ENCODE peak calls at places on chromosomes 16 and 17, in nine cellular contexts. One of them, this sample, is unnamed.

GRCh38 chr16:69106491-69107291 is 1.2 kb downstream of the HAS3 start:
- DNase-seq in activated naive CD8-positive, alpha-beta T cell treated with anti-CD3 and anti-CD28 coated beads, Interleukin-2, amount 50 U/mL, for 24 hours: peak
- DNase-seq in NCI-H1092 treated with DMSO at 0.1 percent for 48 hours: no peak
- DNase-seq in GM13976: peak
- DNase-seq in AG08396: peak
- DNase-seq in ecto neural progenitor cell: peak
- DNase-seq in HEK293T: no peak
- DNase-seq in amniotic stem cell: no peak
- DNase-seq in GF-D8: no peak
- DNase-seq in this sample: no peak

GRCh38 chr16:30786115-30786935 is 680 bp downstream of the ZNF629 start:
- DNase-seq in HEK293T: peak
- DNase-seq in GF-D8: no peak
- DNase-seq in ecto neural progenitor cell: peak
- DNase-seq in GM13976: no peak
- DNase-seq in amniotic stem cell: no peak
- DNase-seq in NCI-H1092 treated with DMSO at 0.1 percent for 48 hours: no peak
- DNase-seq in AG08396: peak
- DNase-seq in activated naive CD8-positive, alpha-beta T cell treated with anti-CD3 and anti-CD28 coated beads, Interleukin-2, amount 50 U/mL, for 24 hours: peak
- DNase-seq in this sample: no peak

GRCh38 chr16:1884155-1884760 is 12.3 kb upstream of the MEIOB start:
- DNase-seq in NCI-H1092 treated with DMSO at 0.1 percent for 48 hours: no peak
- DNase-seq in amniotic stem cell: no peak
- DNase-seq in activated naive CD8-positive, alpha-beta T cell treated with anti-CD3 and anti-CD28 coated beads, Interleukin-2, amount 50 U/mL, for 24 hours: no peak
- DNase-seq in GM13976: no peak
- DNase-seq in GF-D8: peak
- DNase-seq in HEK293T: peak
- DNase-seq in ecto neural progenitor cell: no peak
- DNase-seq in AG08396: no peak
- DNase-seq in this sample: no peak

GRCh38 chr16:2687531-2688308 is 5.4 kb downstream of the KCTD5 start:
- DNase-seq in HEK293T: no peak
- DNase-seq in GF-D8: no peak
- DNase-seq in AG08396: no peak
- DNase-seq in amniotic stem cell: no peak
- DNase-seq in ecto neural progenitor cell: no peak
- DNase-seq in NCI-H1092 treated with DMSO at 0.1 percent for 48 hours: no peak
- DNase-seq in GM13976: no peak
- DNase-seq in activated naive CD8-positive, alpha-beta T cell treated with anti-CD3 and anti-CD28 coated beads, Interleukin-2, amount 50 U/mL, for 24 hours: no peak
- DNase-seq in this sample: no peak

GRCh38 chr17:31754239-31754945 is 104.7 kb downstream of the COPRS start:
- DNase-seq in ecto neural progenitor cell: no peak
- DNase-seq in AG08396: peak
- DNase-seq in amniotic stem cell: no peak
- DNase-seq in GM13976: no peak
- DNase-seq in GF-D8: no peak
- DNase-seq in activated naive CD8-positive, alpha-beta T cell treated with anti-CD3 and anti-CD28 coated beads, Interleukin-2, amount 50 U/mL, for 24 hours: no peak
- DNase-seq in NCI-H1092 treated with DMSO at 0.1 percent for 48 hours: no peak
- DNase-seq in HEK293T: no peak
- DNase-seq in this sample: peak

GRCh38 chr17:31604936-31605335 is 213.5 kb downstream of the RAB11FIP4 start:
- DNase-seq in AG08396: no peak
- DNase-seq in HEK293T: no peak
- DNase-seq in NCI-H1092 treated with DMSO at 0.1 percent for 48 hours: no peak
- DNase-seq in amniotic stem cell: no peak
- DNase-seq in GF-D8: no peak
- DNase-seq in activated naive CD8-positive, alpha-beta T cell treated with anti-CD3 and anti-CD28 coated beads, Interleukin-2, amount 50 U/mL, for 24 hours: no peak
- DNase-seq in ecto neural progenitor cell: no peak
- DNase-seq in GM13976: no peak
- DNase-seq in this sample: no peak

GRCh38 chr16:77838597-77839255 is 50.4 kb downstream of the VAT1L start:
- DNase-seq in GF-D8: no peak
- DNase-seq in HEK293T: no peak
- DNase-seq in GM13976: no peak
- DNase-seq in NCI-H1092 treated with DMSO at 0.1 percent for 48 hours: no peak
- DNase-seq in AG08396: no peak
- DNase-seq in ecto neural progenitor cell: no peak
- DNase-seq in activated naive CD8-positive, alpha-beta T cell treated with anti-CD3 and anti-CD28 coated beads, Interleukin-2, amount 50 U/mL, for 24 hours: no peak
- DNase-seq in amniotic stem cell: no peak
- DNase-seq in this sample: no peak

GRCh38 chr17:9187828-9188227 is 166.5 kb downstream of the NTN1 start:
- DNase-seq in AG08396: no peak
- DNase-seq in NCI-H1092 treated with DMSO at 0.1 percent for 48 hours: no peak
- DNase-seq in activated naive CD8-positive, alpha-beta T cell treated with anti-CD3 and anti-CD28 coated beads, Interleukin-2, amount 50 U/mL, for 24 hours: no peak
- DNase-seq in GF-D8: no peak
- DNase-seq in ecto neural progenitor cell: no peak
- DNase-seq in HEK293T: no peak
- DNase-seq in amniotic stem cell: no peak
- DNase-seq in GM13976: no peak
- DNase-seq in this sample: no peak

GRCh38 chr17:75090871-75091854 is 3.4 kb downstream of the SLC16A5 start:
- DNase-seq in NCI-H1092 treated with DMSO at 0.1 percent for 48 hours: no peak
- DNase-seq in HEK293T: no peak
- DNase-seq in AG08396: no peak
- DNase-seq in GF-D8: no peak
- DNase-seq in GM13976: no peak
- DNase-seq in activated naive CD8-positive, alpha-beta T cell treated with anti-CD3 and anti-CD28 coated beads, Interleukin-2, amount 50 U/mL, for 24 hours: no peak
- DNase-seq in ecto neural progenitor cell: peak
- DNase-seq in amniotic stem cell: no peak
- DNase-seq in this sample: no peak

GRCh38 chr16:24800586-24800985 is 45.2 kb upstream of the SLC5A11 start:
- DNase-seq in NCI-H1092 treated with DMSO at 0.1 percent for 48 hours: no peak
- DNase-seq in GF-D8: no peak
- DNase-seq in ecto neural progenitor cell: no peak
- DNase-seq in amniotic stem cell: no peak
- DNase-seq in AG08396: peak
- DNase-seq in activated naive CD8-positive, alpha-beta T cell treated with anti-CD3 and anti-CD28 coated beads, Interleukin-2, amount 50 U/mL, for 24 hours: no peak
- DNase-seq in HEK293T: peak
- DNase-seq in GM13976: no peak
- DNase-seq in this sample: no peak

GRCh38 chr16:11024333-11025053 is 80.1 kb downstream of the CLEC16A start:
- DNase-seq in GM13976: peak
- DNase-seq in GF-D8: no peak
- DNase-seq in NCI-H1092 treated with DMSO at 0.1 percent for 48 hours: no peak
- DNase-seq in ecto neural progenitor cell: no peak
- DNase-seq in amniotic stem cell: no peak
- DNase-seq in AG08396: no peak
- DNase-seq in HEK293T: no peak
- DNase-seq in activated naive CD8-positive, alpha-beta T cell treated with anti-CD3 and anti-CD28 coated beads, Interleukin-2, amount 50 U/mL, for 24 hours: peak
- DNase-seq in this sample: no peak

GRCh38 chr17:45293413-45294211 is 23.2 kb downstream of the MAP3K14 start:
- DNase-seq in ecto neural progenitor cell: no peak
- DNase-seq in GM13976: peak
- DNase-seq in HEK293T: no peak
- DNase-seq in GF-D8: no peak
- DNase-seq in AG08396: peak
- DNase-seq in NCI-H1092 treated with DMSO at 0.1 percent for 48 hours: no peak
- DNase-seq in activated naive CD8-positive, alpha-beta T cell treated with anti-CD3 and anti-CD28 coated beads, Interleukin-2, amount 50 U/mL, for 24 hours: no peak
- DNase-seq in amniotic stem cell: peak
- DNase-seq in this sample: peak

GRCh38 chr17:19718041-19718612 is 1.7 kb upstream of the SLC47A2 start:
- DNase-seq in HEK293T: no peak
- DNase-seq in GF-D8: no peak
- DNase-seq in ecto neural progenitor cell: peak
- DNase-seq in GM13976: no peak
- DNase-seq in AG08396: no peak
- DNase-seq in NCI-H1092 treated with DMSO at 0.1 percent for 48 hours: no peak
- DNase-seq in amniotic stem cell: no peak
- DNase-seq in activated naive CD8-positive, alpha-beta T cell treated with anti-CD3 and anti-CD28 coated beads, Interleukin-2, amount 50 U/mL, for 24 hours: no peak
- DNase-seq in this sample: no peak

GRCh38 chr17:71304498-71305158 is 816.2 kb upstream of the SOX9 start:
- DNase-seq in activated naive CD8-positive, alpha-beta T cell treated with anti-CD3 and anti-CD28 coated beads, Interleukin-2, amount 50 U/mL, for 24 hours: no peak
- DNase-seq in AG08396: no peak
- DNase-seq in ecto neural progenitor cell: no peak
- DNase-seq in GF-D8: no peak
- DNase-seq in GM13976: no peak
- DNase-seq in HEK293T: no peak
- DNase-seq in amniotic stem cell: no peak
- DNase-seq in NCI-H1092 treated with DMSO at 0.1 percent for 48 hours: no peak
- DNase-seq in this sample: no peak

GRCh38 chr17:79789943-79790804 is 6.7 kb downstream of the CBX8 start:
- DNase-seq in activated naive CD8-positive, alpha-beta T cell treated with anti-CD3 and anti-CD28 coated beads, Interleukin-2, amount 50 U/mL, for 24 hours: peak
- DNase-seq in ecto neural progenitor cell: peak
- DNase-seq in GM13976: peak
- DNase-seq in NCI-H1092 treated with DMSO at 0.1 percent for 48 hours: peak
- DNase-seq in GF-D8: no peak
- DNase-seq in AG08396: peak
- DNase-seq in amniotic stem cell: peak
- DNase-seq in HEK293T: peak
- DNase-seq in this sample: no peak

GRCh38 chr16:48949636-48950035 is 332.0 kb downstream of the CBLN1 start:
- DNase-seq in GM13976: no peak
- DNase-seq in GF-D8: no peak
- DNase-seq in amniotic stem cell: no peak
- DNase-seq in AG08396: no peak
- DNase-seq in activated naive CD8-positive, alpha-beta T cell treated with anti-CD3 and anti-CD28 coated beads, Interleukin-2, amount 50 U/mL, for 24 hours: no peak
- DNase-seq in HEK293T: no peak
- DNase-seq in ecto neural progenitor cell: no peak
- DNase-seq in NCI-H1092 treated with DMSO at 0.1 percent for 48 hours: no peak
- DNase-seq in this sample: no peak

GRCh38 chr16:19304670-19305240 is 19.2 kb downstream of the CLEC19A start:
- DNase-seq in AG08396: no peak
- DNase-seq in GM13976: no peak
- DNase-seq in HEK293T: no peak
- DNase-seq in activated naive CD8-positive, alpha-beta T cell treated with anti-CD3 and anti-CD28 coated beads, Interleukin-2, amount 50 U/mL, for 24 hours: no peak
- DNase-seq in amniotic stem cell: no peak
- DNase-seq in ecto neural progenitor cell: no peak
- DNase-seq in GF-D8: no peak
- DNase-seq in NCI-H1092 treated with DMSO at 0.1 percent for 48 hours: no peak
- DNase-seq in this sample: no peak

GRCh38 chr17:57506253-57506911 is 238.7 kb downstream of the CCDC182 start:
- DNase-seq in ecto neural progenitor cell: no peak
- DNase-seq in HEK293T: no peak
- DNase-seq in GM13976: no peak
- DNase-seq in AG08396: no peak
- DNase-seq in GF-D8: no peak
- DNase-seq in activated naive CD8-positive, alpha-beta T cell treated with anti-CD3 and anti-CD28 coated beads, Interleukin-2, amount 50 U/mL, for 24 hours: no peak
- DNase-seq in amniotic stem cell: no peak
- DNase-seq in NCI-H1092 treated with DMSO at 0.1 percent for 48 hours: peak
- DNase-seq in this sample: no peak

GRCh38 chr17:6660765-6661463 is 9.4 kb downstream of the C17orf100 start:
- DNase-seq in AG08396: no peak
- DNase-seq in GF-D8: peak
- DNase-seq in NCI-H1092 treated with DMSO at 0.1 percent for 48 hours: no peak
- DNase-seq in activated naive CD8-positive, alpha-beta T cell treated with anti-CD3 and anti-CD28 coated beads, Interleukin-2, amount 50 U/mL, for 24 hours: no peak
- DNase-seq in ecto neural progenitor cell: no peak
- DNase-seq in amniotic stem cell: no peak
- DNase-seq in GM13976: peak
- DNase-seq in HEK293T: no peak
- DNase-seq in this sample: no peak

GRCh38 chr16:88740727-88741055 is 34.4 kb downstream of the CTU2 start:
- DNase-seq in GM13976: no peak
- DNase-seq in activated naive CD8-positive, alpha-beta T cell treated with anti-CD3 and anti-CD28 coated beads, Interleukin-2, amount 50 U/mL, for 24 hours: no peak
- DNase-seq in AG08396: no peak
- DNase-seq in NCI-H1092 treated with DMSO at 0.1 percent for 48 hours: no peak
- DNase-seq in GF-D8: no peak
- DNase-seq in ecto neural progenitor cell: no peak
- DNase-seq in amniotic stem cell: no peak
- DNase-seq in HEK293T: no peak
- DNase-seq in this sample: no peak

GRCh38 chr17:27463235-27463677 is 7.0 kb downstream of the KSR1 start:
- DNase-seq in amniotic stem cell: no peak
- DNase-seq in activated naive CD8-positive, alpha-beta T cell treated with anti-CD3 and anti-CD28 coated beads, Interleukin-2, amount 50 U/mL, for 24 hours: no peak
- DNase-seq in ecto neural progenitor cell: no peak
- DNase-seq in AG08396: no peak
- DNase-seq in HEK293T: no peak
- DNase-seq in GF-D8: no peak
- DNase-seq in NCI-H1092 treated with DMSO at 0.1 percent for 48 hours: no peak
- DNase-seq in GM13976: no peak
- DNase-seq in this sample: no peak

GRCh38 chr17:3502466-3502865 is 26.7 kb downstream of the ASPA start:
- DNase-seq in HEK293T: no peak
- DNase-seq in AG08396: no peak
- DNase-seq in activated naive CD8-positive, alpha-beta T cell treated with anti-CD3 and anti-CD28 coated beads, Interleukin-2, amount 50 U/mL, for 24 hours: no peak
- DNase-seq in GF-D8: no peak
- DNase-seq in NCI-H1092 treated with DMSO at 0.1 percent for 48 hours: no peak
- DNase-seq in GM13976: no peak
- DNase-seq in ecto neural progenitor cell: no peak
- DNase-seq in amniotic stem cell: no peak
- DNase-seq in this sample: no peak

GRCh38 chr16:88345943-88346560 is 36.7 kb upstream of the ZNF469 start:
- DNase-seq in AG08396: no peak
- DNase-seq in GF-D8: no peak
- DNase-seq in GM13976: no peak
- DNase-seq in amniotic stem cell: no peak
- DNase-seq in HEK293T: no peak
- DNase-seq in ecto neural progenitor cell: no peak
- DNase-seq in activated naive CD8-positive, alpha-beta T cell treated with anti-CD3 and anti-CD28 coated beads, Interleukin-2, amount 50 U/mL, for 24 hours: no peak
- DNase-seq in NCI-H1092 treated with DMSO at 0.1 percent for 48 hours: no peak
- DNase-seq in this sample: no peak

GRCh38 chr16:86432048-86432447 is 78.3 kb upstream of the FOXF1 start:
- DNase-seq in HEK293T: no peak
- DNase-seq in GF-D8: no peak
- DNase-seq in GM13976: no peak
- DNase-seq in activated naive CD8-positive, alpha-beta T cell treated with anti-CD3 and anti-CD28 coated beads, Interleukin-2, amount 50 U/mL, for 24 hours: no peak
- DNase-seq in NCI-H1092 treated with DMSO at 0.1 percent for 48 hours: no peak
- DNase-seq in amniotic stem cell: no peak
- DNase-seq in AG08396: no peak
- DNase-seq in ecto neural progenitor cell: no peak
- DNase-seq in this sample: no peak

GRCh38 chr17:57349533-57350227 is 93.4 kb downstream of the MSI2 start:
- DNase-seq in amniotic stem cell: no peak
- DNase-seq in NCI-H1092 treated with DMSO at 0.1 percent for 48 hours: no peak
- DNase-seq in GF-D8: no peak
- DNase-seq in AG08396: no peak
- DNase-seq in GM13976: no peak
- DNase-seq in ecto neural progenitor cell: no peak
- DNase-seq in HEK293T: no peak
- DNase-seq in activated naive CD8-positive, alpha-beta T cell treated with anti-CD3 and anti-CD28 coated beads, Interleukin-2, amount 50 U/mL, for 24 hours: no peak
- DNase-seq in this sample: no peak

GRCh38 chr16:82396509-82396908 is 226.5 kb upstream of the MPHOSPH6 start:
- DNase-seq in HEK293T: no peak
- DNase-seq in GF-D8: no peak
- DNase-seq in NCI-H1092 treated with DMSO at 0.1 percent for 48 hours: no peak
- DNase-seq in amniotic stem cell: no peak
- DNase-seq in ecto neural progenitor cell: no peak
- DNase-seq in AG08396: no peak
- DNase-seq in GM13976: no peak
- DNase-seq in activated naive CD8-positive, alpha-beta T cell treated with anti-CD3 and anti-CD28 coated beads, Interleukin-2, amount 50 U/mL, for 24 hours: no peak
- DNase-seq in this sample: no peak

GRCh38 chr17:78341559-78342437 is 18.1 kb downstream of the SOCS3 start:
- DNase-seq in amniotic stem cell: peak
- DNase-seq in GF-D8: no peak
- DNase-seq in GM13976: peak
- DNase-seq in activated naive CD8-positive, alpha-beta T cell treated with anti-CD3 and anti-CD28 coated beads, Interleukin-2, amount 50 U/mL, for 24 hours: no peak
- DNase-seq in NCI-H1092 treated with DMSO at 0.1 percent for 48 hours: no peak
- DNase-seq in HEK293T: peak
- DNase-seq in AG08396: peak
- DNase-seq in ecto neural progenitor cell: peak
- DNase-seq in this sample: no peak

GRCh38 chr17:71460943-71461342 is 659.9 kb upstream of the SOX9 start:
- DNase-seq in GF-D8: no peak
- DNase-seq in NCI-H1092 treated with DMSO at 0.1 percent for 48 hours: peak
- DNase-seq in AG08396: peak
- DNase-seq in GM13976: no peak
- DNase-seq in amniotic stem cell: no peak
- DNase-seq in ecto neural progenitor cell: no peak
- DNase-seq in activated naive CD8-positive, alpha-beta T cell treated with anti-CD3 and anti-CD28 coated beads, Interleukin-2, amount 50 U/mL, for 24 hours: no peak
- DNase-seq in HEK293T: peak
- DNase-seq in this sample: no peak

GRCh38 chr16:88454315-88455057 is 1.4 kb downstream of the ZFPM1 start:
- DNase-seq in NCI-H1092 treated with DMSO at 0.1 percent for 48 hours: no peak
- DNase-seq in ecto neural progenitor cell: peak
- DNase-seq in activated naive CD8-positive, alpha-beta T cell treated with anti-CD3 and anti-CD28 coated beads, Interleukin-2, amount 50 U/mL, for 24 hours: peak
- DNase-seq in HEK293T: peak
- DNase-seq in amniotic stem cell: no peak
- DNase-seq in GF-D8: no peak
- DNase-seq in GM13976: no peak
- DNase-seq in AG08396: no peak
- DNase-seq in this sample: no peak

GRCh38 chr17:59838196-59838911 is 54.4 kb downstream of the TUBD1 start:
- DNase-seq in HEK293T: no peak
- DNase-seq in ecto neural progenitor cell: no peak
- DNase-seq in GF-D8: no peak
- DNase-seq in NCI-H1092 treated with DMSO at 0.1 percent for 48 hours: no peak
- DNase-seq in AG08396: no peak
- DNase-seq in amniotic stem cell: no peak
- DNase-seq in activated naive CD8-positive, alpha-beta T cell treated with anti-CD3 and anti-CD28 coated beads, Interleukin-2, amount 50 U/mL, for 24 hours: no peak
- DNase-seq in GM13976: no peak
- DNase-seq in this sample: no peak

GRCh38 chr16:85824161-85825135 is 25.0 kb downstream of the COX4I1 start:
- DNase-seq in amniotic stem cell: no peak
- DNase-seq in activated naive CD8-positive, alpha-beta T cell treated with anti-CD3 and anti-CD28 coated beads, Interleukin-2, amount 50 U/mL, for 24 hours: no peak
- DNase-seq in GF-D8: no peak
- DNase-seq in HEK293T: no peak
- DNase-seq in AG08396: no peak
- DNase-seq in ecto neural progenitor cell: no peak
- DNase-seq in GM13976: peak
- DNase-seq in NCI-H1092 treated with DMSO at 0.1 percent for 48 hours: no peak
- DNase-seq in this sample: no peak